ENCODE peak calls at places on chromosomes 4 and X, in six cellular contexts. X is K562, I is WTC11, B is GM12878, L is HepG2, V is H1. W is an unnamed sample.

GRCh38 chrX:8366491-8366890 is 98.1 kb upstream of the VCX3B start:
- DNase-seq in X (no peak), I (no peak), B (no peak), L (no peak), V (no peak), W (no peak)

GRCh38 chrX:119234931-119235555 is 1.0 kb upstream of the PGRMC1 start:
- DNase-seq in X (no peak), I (peak), B (no peak), L (no peak), V (no peak), W (peak)

GRCh38 chr4:76429636-76430035 is 5.4 kb upstream of the SHROOM3 start:
- DNase-seq in X (no peak), I (no peak), B (no peak), L (no peak), V (no peak), W (no peak)

GRCh38 chrX:72031118-72031517 is 100.6 kb downstream of the RTL5 start:
- DNase-seq in X (no peak), I (no peak), B (no peak), L (no peak), V (no peak), W (no peak)

GRCh38 chrX:17521871-17522693 is 147.1 kb downstream of the NHS start:
- DNase-seq in X (peak), I (peak), B (no peak), L (no peak), V (no peak), W (peak)

GRCh38 chr4:1869530-1870327 is 1.5 kb upstream of the NSD2 start:
- DNase-seq in X (peak), I (no peak), B (no peak), L (no peak), V (no peak), W (no peak)

GRCh38 chrX:24574743-24575142 is 72.4 kb downstream of the PCYT1B start:
- DNase-seq in X (no peak), I (no peak), B (no peak), L (no peak), V (no peak), W (no peak)

GRCh38 chr4:122783301-122784215 is 43.1 kb upstream of the FGF2 start:
- DNase-seq in X (no peak), I (peak), B (no peak), L (peak), V (peak), W (peak)

GRCh38 chr4:109982521-109982920 is 69.8 kb downstream of the EGF start:
- DNase-seq in X (no peak), I (no peak), B (no peak), L (no peak), V (no peak), W (no peak)

GRCh38 chr4:174523003-174523693 is 860 bp upstream of the HPGD start:
- DNase-seq in X (no peak), I (no peak), B (no peak), L (no peak), V (no peak), W (peak)

GRCh38 chrX:71908387-71908786 is 2.3 kb upstream of the NHSL2 start:
- DNase-seq in X (no peak), I (no peak), B (no peak), L (no peak), V (no peak), W (no peak)

GRCh38 chr4:141102367-141102766 is 30.9 kb downstream of the RNF150 start:
- DNase-seq in X (no peak), I (no peak), B (no peak), L (no peak), V (no peak), W (no peak)

GRCh38 chrX:49233887-49234555 is 881 bp upstream of the CACNA1F start:
- DNase-seq in X (no peak), I (no peak), B (no peak), L (no peak), V (no peak), W (no peak)

GRCh38 chrX:109392895-109393294 is 89.0 kb downstream of the GUCY2F start:
- DNase-seq in X (no peak), I (no peak), B (no peak), L (no peak), V (no peak), W (no peak)

GRCh38 chrX:78517124-78517523 is 142.0 kb downstream of the RTL3 start:
- DNase-seq in X (no peak), I (no peak), B (peak), L (no peak), V (no peak), W (no peak)

GRCh38 chr4:189912170-189912569 is 28.5 kb upstream of the FRG1 start:
- DNase-seq in X (no peak), I (no peak), B (no peak), L (no peak), V (no peak), W (peak)

GRCh38 chr4:173167793-173168395 is 717 bp upstream of the GALNT7 start:
- DNase-seq in X (peak), I (peak), B (no peak), L (no peak), V (no peak), W (peak)

GRCh38 chr4:64079316-64079715 is 329.9 kb downstream of the TECRL start:
- DNase-seq in X (no peak), I (no peak), B (no peak), L (no peak), V (no peak), W (no peak)

GRCh38 chr4:41396214-41396613 is 139.5 kb downstream of the UCHL1 start:
- DNase-seq in X (no peak), I (no peak), B (no peak), L (no peak), V (no peak), W (no peak)

GRCh38 chr4:134756456-134756855 is 554.9 kb upstream of the PABPC4L start:
- DNase-seq in X (no peak), I (no peak), B (no peak), L (no peak), V (no peak), W (no peak)

GRCh38 chr4:166996216-166996615 is 238.1 kb downstream of the SPOCK3 start:
- DNase-seq in X (no peak), I (no peak), B (no peak), L (no peak), V (no peak), W (no peak)

GRCh38 chrX:118571829-118572228 is 76.2 kb downstream of the DOCK11 start:
- DNase-seq in X (no peak), I (no peak), B (no peak), L (peak), V (no peak), W (no peak)

GRCh38 chrX:149185087-149185486 is 320.0 kb downstream of the IDS start:
- DNase-seq in X (no peak), I (no peak), B (no peak), L (no peak), V (no peak), W (no peak)

GRCh38 chr4:113692809-113693411 is 68.6 kb downstream of the CAMK2D start:
- DNase-seq in X (no peak), I (no peak), B (no peak), L (no peak), V (no peak), W (no peak)

GRCh38 chrX:153933751-153934472 is 925 bp downstream of the NAA10 start:
- DNase-seq in X (no peak), I (no peak), B (no peak), L (no peak), V (no peak), W (no peak)

GRCh38 chrX:70444326-70445196 is at the start of gene DLG3:
- DNase-seq in X (peak), I (peak), B (no peak), L (no peak), V (peak), W (peak)

GRCh38 chrX:71282514-71283408 is 674 bp upstream of the NONO start:
- DNase-seq in X (no peak), I (no peak), B (no peak), L (peak), V (peak), W (peak)

GRCh38 chr4:6152879-6153705 is 47.3 kb downstream of the JAKMIP1 start:
- DNase-seq in X (no peak), I (no peak), B (no peak), L (no peak), V (no peak), W (no peak)

GRCh38 chr4:2105559-2105958 is 46.4 kb downstream of the NAT8L start:
- DNase-seq in X (no peak), I (no peak), B (no peak), L (no peak), V (no peak), W (no peak)

GRCh38 chr4:48295116-48295515 is 25.5 kb upstream of the TEC start:
- DNase-seq in X (no peak), I (no peak), B (no peak), L (no peak), V (no peak), W (no peak)

GRCh38 chr4:153602758-153603157 is 81.3 kb upstream of the TLR2 start:
- DNase-seq in X (no peak), I (no peak), B (no peak), L (no peak), V (no peak), W (no peak)

GRCh38 chr4:81577392-81577791 is 105.7 kb upstream of the RASGEF1B start:
- DNase-seq in X (no peak), I (no peak), B (no peak), L (no peak), V (no peak), W (no peak)

GRCh38 chr4:171813195-171813955 is at the start of gene GALNTL6:
- DNase-seq in X (no peak), I (peak), B (no peak), L (no peak), V (peak), W (peak)

GRCh38 chr4:99024481-99025275 is 29.2 kb downstream of the METAP1 start:
- DNase-seq in X (no peak), I (no peak), B (no peak), L (no peak), V (no peak), W (no peak)

GRCh38 chr4:125728568-125728967 is 413.8 kb downstream of the FAT4 start:
- DNase-seq in X (no peak), I (no peak), B (no peak), L (no peak), V (no peak), W (peak)

GRCh38 chr4:84470204-84470785 is 28.8 kb downstream of the NKX6-1 start:
- DNase-seq in X (no peak), I (peak), B (no peak), L (peak), V (no peak), W (peak)
- TF ChIP-seq CREB1 in X (no peak), I (no peak), B (no peak), L (no peak), V (no peak), W (no peak)

GRCh38 chr4:139514382-139515059 is 41.5 kb downstream of the SETD7 start:
- DNase-seq in X (no peak), I (no peak), B (no peak), L (no peak), V (no peak), W (no peak)

GRCh38 chr4:139511320-139511719 is 44.7 kb downstream of the SETD7 start:
- DNase-seq in X (no peak), I (no peak), B (no peak), L (no peak), V (no peak), W (no peak)

GRCh38 chr4:139509727-139510410 is 46.1 kb downstream of the SETD7 start:
- DNase-seq in X (no peak), I (peak), B (no peak), L (peak), V (no peak), W (peak)

GRCh38 chr4:139515531-139515958 is 40.5 kb downstream of the SETD7 start:
- DNase-seq in X (no peak), I (no peak), B (no peak), L (no peak), V (no peak), W (no peak)
- TF ChIP-seq CREB1 in X (no peak), I (no peak), B (no peak), L (no peak), V (no peak), W (no peak)

GRCh38 chr4:7852568-7853185 is 87.0 kb downstream of the AFAP1 start:
- DNase-seq in X (no peak), I (no peak), B (no peak), L (no peak), V (no peak), W (no peak)
- TF ChIP-seq CREB1 in X (no peak), I (no peak), B (no peak), L (no peak), V (no peak), W (no peak)

DNA sequence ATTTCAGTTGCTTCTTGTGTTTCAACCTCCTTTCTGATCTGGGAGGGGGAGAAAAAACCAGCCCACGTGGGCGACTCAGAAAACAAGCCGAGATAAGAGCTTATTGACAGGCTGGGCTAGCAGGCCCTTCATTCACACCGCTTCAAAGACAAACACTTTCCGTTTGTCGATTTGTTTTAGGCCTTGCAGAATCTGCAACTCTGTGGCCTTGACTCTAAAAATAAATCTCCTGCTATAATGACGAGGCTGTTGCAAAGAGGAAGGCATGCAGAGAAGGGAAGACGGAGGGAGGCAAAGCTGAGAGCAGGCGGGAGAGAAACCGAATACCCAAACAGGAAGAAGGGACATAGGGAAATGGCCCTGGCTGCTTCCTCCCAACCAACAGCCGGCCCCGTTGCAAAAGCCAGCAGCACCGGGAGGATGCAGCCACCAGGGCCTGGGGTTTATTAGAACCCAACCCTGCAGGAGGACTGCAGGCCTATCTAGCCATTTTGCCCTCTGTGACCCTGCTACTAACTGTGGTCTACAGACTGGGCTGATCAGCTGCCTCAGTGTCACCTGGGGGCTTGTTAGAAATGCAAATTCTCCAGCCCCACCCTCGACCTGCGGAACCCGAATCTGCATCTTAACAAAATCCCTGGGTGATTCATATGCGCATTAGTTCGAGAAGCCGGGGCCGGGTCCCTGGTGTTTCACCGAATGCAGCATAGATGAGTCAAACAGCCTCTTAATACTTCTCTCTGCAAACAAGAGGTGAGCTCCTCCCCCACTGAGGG is 325.5 kb downstream of the BCOR start:
- DNase-seq in X (peak), I (peak), B (no peak), L (peak), V (no peak), W (peak)
- TF ChIP-seq CREB1 in X (no peak), I (no peak), B (no peak), L (no peak), V (no peak), W (no peak)

GRCh38 chrX:138709886-138710285 is 1.6 kb downstream of the FGF13 start:
- DNase-seq in X (no peak), I (peak), B (no peak), L (no peak), V (no peak), W (peak)

GRCh38 chrX:138708268-138708667 is 3.2 kb downstream of the FGF13 start:
- DNase-seq in X (no peak), I (no peak), B (no peak), L (no peak), V (no peak), W (no peak)

GRCh38 chrX:138704101-138704500 is 7.4 kb downstream of the FGF13 start:
- DNase-seq in X (no peak), I (no peak), B (no peak), L (no peak), V (no peak), W (no peak)
- TF ChIP-seq CREB1 in X (no peak), I (no peak), B (no peak), L (no peak), V (no peak), W (no peak)

W was measured in GM23338.